ENCODE peak calls at places on chromosomes 16 and 17, in eight cellular contexts. Q, E, D, T, L, Z, F and N are unnamed samples.

GRCh38 chr17:45385331-45385997 is 47.2 kb downstream of the ARHGAP27 start:
- DNase-seq in L (peak), E (peak), T (peak), Q (peak), D (peak), Z (peak), F (peak), N (peak)

GRCh38 chr17:78947235-78948153 is 22.3 kb upstream of the TIMP2 start:
- DNase-seq in D (no peak), L (no peak), T (no peak), Q (peak), F (no peak), Z (no peak), E (no peak), N (peak)

GRCh38 chr17:5759501-5759925 is 175.2 kb upstream of the NLRP1 start:
- DNase-seq in Q (no peak), T (no peak), D (no peak), L (no peak), Z (no peak), E (no peak), F (peak), N (no peak)

GRCh38 chr17:27076814-27077213 is 217.1 kb upstream of the WSB1 start:
- DNase-seq in E (no peak), F (no peak), Z (no peak), Q (no peak), L (no peak), D (no peak), T (no peak), N (no peak)

GRCh38 chr16:53787423-53787822 is 83.5 kb downstream of the FTO start:
- DNase-seq in L (no peak), F (no peak), D (no peak), Q (no peak), T (no peak), E (no peak), Z (no peak), N (no peak)

GRCh38 chr16:83915081-83915480 is 16.2 kb downstream of the MLYCD start:
- DNase-seq in T (no peak), D (no peak), L (no peak), Q (no peak), F (no peak), Z (no peak), E (no peak), N (no peak)

GRCh38 chr17:78735832-78736525 is 46.1 kb downstream of the CYTH1 start:
- DNase-seq in D (no peak), Q (peak), Z (peak), L (peak), F (no peak), T (peak), E (no peak), N (peak)

GRCh38 chr16:67327774-67328173 is 1.2 kb downstream of the LRRC36 start:
- DNase-seq in D (no peak), L (no peak), T (no peak), Z (no peak), Q (no peak), F (no peak), E (no peak), N (no peak)

GRCh38 chr17:42928714-42929496 is 28.3 kb downstream of the G6PC1 start:
- DNase-seq in T (peak), Q (peak), F (peak), L (peak), E (no peak), Z (peak), D (peak), N (peak)

GRCh38 chr17:74037320-74037719 is 166.2 kb upstream of the RPL38 start:
- DNase-seq in F (no peak), Z (no peak), T (no peak), Q (no peak), E (no peak), L (no peak), D (no peak), N (peak)

GRCh38 chr17:9150407-9151090 is 129.2 kb downstream of the NTN1 start:
- DNase-seq in Z (no peak), Q (no peak), D (peak), E (peak), T (no peak), L (no peak), F (no peak), N (peak)

GRCh38 chr17:42798383-42799380 is at the start of the genes CNTD1 and COA3:
- DNase-seq in F (peak), Z (peak), E (peak), L (peak), D (peak), Q (peak), T (peak), N (peak)

GRCh38 chr17:78324391-78325075 is 35.3 kb downstream of the SOCS3 start:
- DNase-seq in E (no peak), Z (no peak), F (no peak), T (no peak), L (peak), D (no peak), Q (no peak), N (peak)

GRCh38 chr16:14572535-14572934 is 57.5 kb downstream of the PARN start:
- DNase-seq in Q (no peak), L (no peak), E (no peak), T (no peak), F (no peak), Z (no peak), D (no peak), N (no peak)

GRCh38 chr17:75652934-75653549 is 13.9 kb downstream of the RECQL5 start:
- DNase-seq in F (peak), L (peak), Q (peak), Z (peak), D (no peak), E (peak), T (peak), N (peak)

GRCh38 chr17:80927791-80928216 is 63.8 kb upstream of the CHMP6 start:
- DNase-seq in Q (no peak), E (no peak), T (no peak), F (no peak), D (peak), L (peak), Z (no peak), N (no peak)

GRCh38 chr16:31202402-31203385 is at the start of gene PYCARD:
- DNase-seq in Q (no peak), D (no peak), E (no peak), L (peak), Z (peak), T (peak), F (peak), N (peak)

GRCh38 chr16:79229371-79229770 is 371.2 kb downstream of the MAF start:
- DNase-seq in D (no peak), Q (no peak), F (no peak), L (no peak), T (no peak), Z (no peak), E (no peak), N (no peak)

GRCh38 chr17:68355093-68355492 is 63.8 kb downstream of the ARSG start:
- DNase-seq in L (peak), D (peak), E (no peak), Q (no peak), Z (no peak), T (no peak), F (no peak), N (no peak)

GRCh38 chr17:81481011-81481799 is 31.4 kb downstream of the ACTG1 start:
- DNase-seq in F (peak), Q (no peak), D (no peak), T (no peak), Z (no peak), L (no peak), E (peak), N (peak)

GRCh38 chr17:36460265-36460937 is 26.1 kb upstream of the ZNHIT3 start:
- DNase-seq in Z (no peak), T (no peak), Q (no peak), E (no peak), D (no peak), F (no peak), L (no peak), N (no peak)

GRCh38 chr17:14947671-14948070 is 317.5 kb downstream of the PMP22 start:
- DNase-seq in D (no peak), E (no peak), T (no peak), Q (no peak), Z (no peak), F (no peak), L (no peak), N (no peak)

GRCh38 chr16:22098538-22099255 is 6.4 kb downstream of the VWA3A start:
- DNase-seq in L (peak), D (peak), Z (peak), E (peak), F (peak), T (peak), Q (peak), N (peak)

GRCh38 chr16:19363741-19364140 is 53.9 kb upstream of the TMC5 start:
- DNase-seq in L (no peak), Q (no peak), T (no peak), Z (no peak), F (no peak), D (no peak), E (no peak), N (no peak)

GRCh38 chr17:77834170-77835115 is 124.1 kb upstream of the TNRC6C start:
- DNase-seq in T (peak), F (peak), Z (no peak), Q (peak), L (peak), D (peak), E (no peak), N (peak)

GRCh38 chr17:74943808-74944522 is 8.3 kb downstream of the OTOP3 start:
- DNase-seq in Z (no peak), T (no peak), F (no peak), D (peak), Q (no peak), L (no peak), E (no peak), N (no peak)

GRCh38 chr17:58706351-58707140 is 14.1 kb downstream of the RAD51C start:
- DNase-seq in Q (no peak), L (no peak), Z (no peak), T (no peak), E (no peak), F (no peak), D (peak), N (no peak)

GRCh38 chr17:34156741-34157589 is 98.1 kb upstream of the CCL2 start:
- DNase-seq in Q (no peak), F (no peak), D (no peak), E (peak), T (no peak), L (no peak), Z (no peak), N (peak)

GRCh38 chr17:58968662-58969061 is 138.0 kb downstream of the TRIM37 start:
- DNase-seq in Q (no peak), L (no peak), T (no peak), D (no peak), Z (no peak), F (peak), E (no peak), N (no peak)

GRCh38 chr16:67539691-67540635 is 11.3 kb downstream of the RIPOR1 start:
- DNase-seq in T (no peak), E (no peak), Q (no peak), F (no peak), Z (no peak), D (no peak), L (no peak), N (no peak)

GRCh38 chr16:85026696-85027095 is 899 bp upstream of the KIAA0513 start:
- DNase-seq in F (no peak), L (no peak), Z (no peak), D (no peak), E (no peak), T (no peak), Q (no peak), N (no peak)
- H3K27ac ChIP-seq in F (no peak), L (no peak), Z (no peak), D (no peak), E (no peak), T (no peak), Q (no peak), N (peak)

DNA sequence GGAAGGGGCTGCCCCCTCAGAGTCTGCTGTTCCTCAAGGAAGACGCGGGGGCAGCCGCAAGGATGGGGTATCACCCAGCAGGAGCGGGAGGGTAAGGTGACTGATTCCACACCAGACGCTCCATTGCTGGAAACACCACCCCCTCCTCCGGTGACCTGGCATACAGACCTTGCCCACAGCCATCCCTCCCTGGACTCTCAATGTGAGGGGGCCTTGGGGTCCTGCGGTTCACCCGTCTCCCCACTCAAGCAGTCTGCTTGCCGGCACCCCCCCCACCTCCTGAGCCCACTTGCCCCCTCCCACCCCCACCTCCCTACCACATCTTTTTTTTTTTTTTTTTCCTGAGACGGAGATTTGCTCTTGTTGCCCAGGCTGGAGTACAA is 12.1 kb upstream of the HS3ST6 start:
- DNase-seq in F (no peak), Z (no peak), E (no peak), T (no peak), L (no peak), Q (no peak), D (no peak), N (no peak)
- H2AFZ ChIP-seq in F (peak), Z (peak), E (peak), T (peak), L (no peak), Q (no peak), D (no peak), N (peak)

DNA sequence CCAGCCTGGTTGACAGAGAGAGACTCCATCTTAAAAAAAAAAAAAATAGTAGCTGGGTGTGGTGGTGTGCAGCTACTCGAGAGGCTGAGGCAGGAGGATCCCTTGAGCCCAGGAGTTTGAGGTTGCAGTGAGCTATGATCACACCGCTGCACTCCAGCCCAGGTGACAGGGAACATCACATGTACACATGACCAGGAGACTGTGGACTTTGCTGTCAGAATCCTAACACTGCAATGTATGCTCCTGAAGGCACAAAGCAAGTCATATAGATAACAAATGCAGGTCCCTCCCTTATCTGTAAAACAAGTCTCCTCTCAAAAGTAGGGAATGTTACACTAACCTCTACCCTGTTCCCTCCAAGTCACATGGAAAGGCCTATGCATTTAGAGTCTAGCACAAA is 48.6 kb downstream of the ARHGAP17 start:
- DNase-seq in L (no peak), T (no peak), E (no peak), D (peak), Q (no peak), Z (no peak), F (no peak), N (peak)
- H3K27ac ChIP-seq in L (no peak), T (no peak), E (no peak), D (no peak), Q (no peak), Z (no peak), F (no peak), N (peak)

GRCh38 chr17:69609495-69610315 is 195.2 kb downstream of the MAP2K6 start:
- DNase-seq in F (no peak), L (peak), T (no peak), Z (no peak), E (no peak), D (no peak), Q (peak), N (peak)
- H2AFZ ChIP-seq in F (no peak), L (no peak), T (no peak), Z (no peak), E (no peak), D (no peak), Q (no peak), N (no peak)

GRCh38 chr17:601462-602303 is 113.0 kb downstream of the VPS53 start:
- DNase-seq in L (peak), T (no peak), E (no peak), D (peak), Q (no peak), F (no peak), Z (no peak), N (peak)

GRCh38 chr17:604719-605118 is 109.9 kb downstream of the VPS53 start:
- DNase-seq in Z (no peak), T (no peak), D (no peak), F (no peak), L (no peak), Q (no peak), E (peak), N (no peak)

GRCh38 chr17:602436-602835 is 112.2 kb downstream of the VPS53 start:
- DNase-seq in Q (no peak), L (peak), F (no peak), T (no peak), Z (no peak), D (no peak), E (no peak), N (peak)

GRCh38 chr17:600576-601301 is 113.9 kb downstream of the VPS53 start:
- DNase-seq in Q (no peak), D (no peak), Z (no peak), L (peak), F (no peak), T (no peak), E (no peak), N (no peak)

GRCh38 chr17:603405-604193 is 111.0 kb downstream of the VPS53 start:
- DNase-seq in T (no peak), Q (no peak), F (no peak), E (no peak), Z (no peak), L (peak), D (no peak), N (no peak)
- H3K27ac ChIP-seq in T (no peak), Q (no peak), F (no peak), E (no peak), Z (no peak), L (no peak), D (no peak), N (peak)